ENCODE peak calls at places on chromosomes 6 and 20, in seven cellular contexts. A is hypothalamus, N is NAMALWA, H is PC-3, P is left cardiac atrium, D is stomach, U is left ventricle myocardium superior. M is an unnamed sample.
A peak's percentile ranks its signal among the peaks of the same experiment; 100 is the strongest.

GRCh38 chr20:4563534-4563933 is 158.2 kb upstream of the PRND start:
- DNase-seq in A (no peak), U (no peak), N (peak; percentile 55), H (peak; percentile 78), P (no peak), D (no peak), M (no peak)

GRCh38 chr6:34575326-34575725 is 19.2 kb upstream of the SPDEF start:
- DNase-seq in A (no peak), P (no peak), U (no peak), D (no peak), H (no peak), N (no peak), M (no peak)

GRCh38 chr20:35837577-35838195 is 65.9 kb downstream of the PHF20 start:
- DNase-seq in P (no peak), U (no peak), A (no peak), H (no peak), D (no peak), N (no peak), M (no peak)

GRCh38 chr6:155013457-155013876 is 18.4 kb downstream of the TIAM2 start:
- DNase-seq in N (no peak), D (no peak), U (no peak), A (no peak), H (no peak), P (no peak), M (no peak)

GRCh38 chr20:58498445-58499068 is 16.6 kb downstream of the APCDD1L start:
- DNase-seq in U (no peak), H (no peak), A (no peak), D (peak; percentile 31), N (no peak), P (no peak), M (no peak)

GRCh38 chr6:161631676-161632194 is 357.9 kb upstream of the AGPAT4 start:
- DNase-seq in D (no peak), H (no peak), N (no peak), P (no peak), A (no peak), U (no peak), M (no peak)

GRCh38 chr6:10369896-10370295 is 45.0 kb downstream of the TFAP2A start:
- DNase-seq in U (no peak), P (no peak), H (peak; percentile 89), D (no peak), N (no peak), A (no peak), M (no peak)

GRCh38 chr6:44522871-44523270 is 135.4 kb downstream of the CDC5L start:
- DNase-seq in P (no peak), D (no peak), H (no peak), A (no peak), U (no peak), N (no peak), M (no peak)

GRCh38 chr6:42782689-42783176 is 881 bp downstream of the BICRAL start:
- DNase-seq in P (peak; percentile 84), D (peak; percentile 75), U (peak; percentile 86), H (peak; percentile 84), A (peak; percentile 46), N (peak; percentile 72), M (peak; percentile 91)

GRCh38 chr6:113854531-113855499 is 2.3 kb upstream of the MARCKS start:
- DNase-seq in P (peak; percentile 72), A (peak; percentile 54), U (peak; percentile 79), D (peak; percentile 67), H (peak; percentile 31), N (peak; percentile 56), M (peak; percentile 63)

GRCh38 chr6:299050-299980 is 7.0 kb downstream of the DUSP22 start:
- DNase-seq in N (no peak), P (no peak), D (no peak), U (no peak), H (no peak), A (no peak), M (no peak)

GRCh38 chr6:122947355-122947754 is 48.7 kb upstream of the CLVS2 start:
- DNase-seq in N (peak; percentile 15), U (no peak), P (no peak), D (peak; percentile 22), A (no peak), H (peak; percentile 24), M (no peak)

GRCh38 chr6:28600188-28600587 is 74.5 kb downstream of the GPX5 start:
- DNase-seq in D (no peak), U (no peak), H (no peak), A (no peak), P (no peak), N (no peak), M (no peak)

GRCh38 chr20:16128538-16129106 is 444.6 kb downstream of the KIF16B start:
- DNase-seq in A (no peak), U (no peak), H (no peak), N (peak; percentile 7), D (no peak), P (no peak), M (no peak)

GRCh38 chr20:31661625-31662371 is 24.1 kb downstream of the COX4I2 start:
- DNase-seq in A (peak; percentile 68), P (peak; percentile 87), N (peak; percentile 72), H (peak; percentile 68), U (peak; percentile 92), D (peak; percentile 86), M (peak; percentile 88)

GRCh38 chr6:33840064-33840926 is 36.5 kb upstream of the MLN start:
- DNase-seq in N (no peak), D (no peak), U (no peak), A (no peak), P (peak; percentile 34), H (peak; percentile 98), M (peak; percentile 32)

GRCh38 chr6:47343631-47344421 is 34.1 kb upstream of the TNFRSF21 start:
- DNase-seq in A (no peak), N (no peak), D (peak; percentile 54), H (no peak), P (peak; percentile 25), U (no peak), M (peak; percentile 25)

M was measured in tibial artery.